ENCODE peak calls at places on chromosomes 2 and 18, in six cellular contexts. D is hepatocyte, S is tibial nerve, H is heart left ventricle, T is NB4, W is ascending aorta. L is an unnamed sample.

GRCh38 chr2:106119074-106119473 is 75.0 kb downstream of the UXS1 start:
- DNase-seq in S (no peak), D (no peak), T (no peak), W (no peak), H (no peak), L (no peak)

GRCh38 chr18:67726882-67727281 is 210.4 kb upstream of the DSEL start:
- DNase-seq in H (no peak), S (no peak), T (no peak), W (no peak), D (no peak), L (no peak)

GRCh38 chr2:14288016-14288415 is 344.5 kb upstream of the LRATD1 start:
- DNase-seq in H (no peak), D (peak; percentile 32), T (no peak), S (no peak), W (no peak), L (no peak)

GRCh38 chr2:118084483-118085089 is 3.7 kb upstream of the INSIG2 start:
- DNase-seq in W (no peak), D (no peak), H (no peak), S (no peak), T (no peak), L (no peak)

GRCh38 chr2:146817613-146818012 is 1027.2 kb upstream of the ACVR2A start:
- DNase-seq in W (no peak), T (no peak), D (no peak), S (no peak), H (no peak), L (no peak)

GRCh38 chr2:208042041-208042440 is 16.7 kb upstream of the PLEKHM3 start:
- DNase-seq in S (no peak), W (no peak), D (peak; percentile 30), T (no peak), H (no peak), L (no peak)

GRCh38 chr2:49050265-49050664 is 104.0 kb downstream of the FSHR start:
- DNase-seq in D (no peak), T (no peak), S (no peak), H (no peak), W (no peak), L (no peak)

GRCh38 chr2:173741715-173742114 is 223.5 kb downstream of the SP3 start:
- DNase-seq in W (no peak), D (no peak), H (peak; percentile 28), S (no peak), T (no peak), L (peak; percentile 34)

GRCh38 chr18:32742620-32743019 is 30.2 kb downstream of the KLHL14 start:
- DNase-seq in T (no peak), S (no peak), D (no peak), W (no peak), H (no peak), L (no peak)

GRCh38 chr2:227592694-227593387 is 5.9 kb upstream of the SCYGR2 start:
- DNase-seq in W (no peak), D (no peak), H (no peak), S (no peak), T (no peak), L (no peak)

GRCh38 chr2:28406276-28407096 is 13.8 kb downstream of the FOSL2 start:
- DNase-seq in H (peak; percentile 65), T (peak; percentile 96), D (no peak), W (peak; percentile 83), S (no peak), L (no peak)

GRCh38 chr2:144659731-144660275 is 139.9 kb upstream of the ZEB2 start:
- DNase-seq in D (no peak), W (peak; percentile 71), T (peak; percentile 73), S (no peak), H (peak; percentile 31), L (no peak)

GRCh38 chr2:6982484-6982883 is 65.3 kb downstream of the RNF144A start:
- DNase-seq in D (no peak), H (no peak), T (no peak), W (no peak), S (no peak), L (no peak)

GRCh38 chr18:5197461-5197860 is 404 bp upstream of the AKAIN1 start:
- DNase-seq in W (no peak), H (no peak), S (no peak), T (no peak), D (no peak), L (no peak)

GRCh38 chr2:241156997-241157441 is 6.8 kb downstream of the PPP1R7 start:
- DNase-seq in D (no peak), S (no peak), H (no peak), W (no peak), T (peak; percentile 80), L (no peak)

GRCh38 chr2:101281482-101281881 is 27.0 kb downstream of the RNF149 start:
- DNase-seq in W (no peak), D (no peak), S (no peak), T (no peak), H (no peak), L (no peak)

GRCh38 chr2:101274142-101274541 is 21.5 kb downstream of the CNOT11 start:
- DNase-seq in T (no peak), W (no peak), H (no peak), D (no peak), S (no peak), L (no peak)

GRCh38 chr2:101273045-101273444 is 20.4 kb downstream of the CNOT11 start:
- DNase-seq in H (no peak), T (no peak), W (no peak), S (no peak), D (no peak), L (no peak)

GRCh38 chr2:101278925-101279324 is 26.2 kb downstream of the CNOT11 start:
- DNase-seq in D (no peak), T (no peak), W (no peak), H (no peak), S (no peak), L (no peak)

GRCh38 chr2:101277111-101277510 is 24.4 kb downstream of the CNOT11 start:
- DNase-seq in T (peak; percentile 20), W (no peak), S (no peak), D (peak; percentile 26), H (no peak), L (no peak)
- TF ChIP-seq CTCF in T (no peak), W (no peak), S (no peak), D (peak; percentile 35), H (no peak), L (no peak)

DNA sequence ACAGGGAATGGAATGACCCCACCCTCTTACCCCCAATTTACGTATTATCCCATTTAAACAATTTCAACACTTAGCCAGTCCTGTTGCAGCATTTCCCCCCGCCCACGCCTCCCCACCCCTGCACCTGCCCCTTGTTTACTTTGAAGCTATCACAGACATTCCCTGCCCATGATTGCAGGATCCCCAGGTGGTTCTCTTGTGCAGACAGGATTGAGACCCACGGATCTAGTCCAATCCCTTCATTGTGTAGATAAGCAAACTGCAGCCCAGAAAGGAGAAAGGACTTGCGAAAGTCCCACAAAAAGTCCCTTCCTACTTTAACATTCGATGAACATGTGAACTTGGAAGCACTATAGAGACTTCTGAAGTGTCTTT is 38.9 kb downstream of the TMEM17 start:
- DNase-seq in S (no peak), H (no peak), D (no peak), T (no peak), W (peak; percentile 5), L (no peak)
- H3K4me3 ChIP-seq in S (no peak overlapping the region), H (no peak overlapping the region), D (no peak overlapping the region), T (no peak overlapping the region), W (no peak overlapping the region), L (no peak overlapping the region)

DNA sequence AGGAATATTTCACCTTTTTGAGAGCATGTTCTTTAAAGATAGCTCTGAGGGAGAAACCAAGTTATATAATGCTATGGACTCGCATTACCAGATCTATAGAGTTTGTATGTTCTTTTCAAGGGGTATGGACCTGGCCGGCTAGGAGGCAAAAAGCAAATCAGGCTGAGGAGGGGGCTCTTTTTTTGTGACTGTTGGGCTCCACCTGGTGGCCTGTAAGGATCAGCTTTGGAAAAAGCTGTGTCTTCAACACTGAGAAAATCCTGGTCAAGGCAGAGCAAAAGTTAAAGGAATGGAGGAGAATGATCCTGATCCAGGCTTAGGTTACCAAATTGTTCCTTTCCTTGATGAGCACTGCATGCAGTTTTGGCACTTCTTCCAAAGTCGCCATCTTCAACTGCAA is 180.5 kb downstream of the DIS3L2 start:
- DNase-seq in D (peak; percentile 41), H (peak; percentile 31), S (no peak), T (peak; percentile 54), W (no peak), L (peak; percentile 55)
- TF ChIP-seq CTCF in D (peak; percentile 78), H (peak; percentile 36), S (peak; percentile 45), T (peak; percentile 81), W (no peak), L (peak; percentile 87)

GRCh38 chr2:197293252-197294007 is 17.1 kb downstream of the ANKRD44 start:
- DNase-seq in S (no peak), D (no peak), T (peak; percentile 86), H (no peak), W (no peak), L (no peak)

GRCh38 chr2:197296861-197297260 is 13.7 kb downstream of the ANKRD44 start:
- DNase-seq in T (peak; percentile 49), W (no peak), H (no peak), S (no peak), D (no peak), L (no peak)

GRCh38 chr2:197297262-197297661 is 13.3 kb downstream of the ANKRD44 start:
- DNase-seq in S (no peak), T (peak; percentile 60), W (no peak), D (no peak), H (no peak), L (no peak)

GRCh38 chr2:197294260-197294659 is 16.3 kb downstream of the ANKRD44 start:
- DNase-seq in T (no peak), H (no peak), D (no peak), S (no peak), W (no peak), L (no peak)

DNA sequence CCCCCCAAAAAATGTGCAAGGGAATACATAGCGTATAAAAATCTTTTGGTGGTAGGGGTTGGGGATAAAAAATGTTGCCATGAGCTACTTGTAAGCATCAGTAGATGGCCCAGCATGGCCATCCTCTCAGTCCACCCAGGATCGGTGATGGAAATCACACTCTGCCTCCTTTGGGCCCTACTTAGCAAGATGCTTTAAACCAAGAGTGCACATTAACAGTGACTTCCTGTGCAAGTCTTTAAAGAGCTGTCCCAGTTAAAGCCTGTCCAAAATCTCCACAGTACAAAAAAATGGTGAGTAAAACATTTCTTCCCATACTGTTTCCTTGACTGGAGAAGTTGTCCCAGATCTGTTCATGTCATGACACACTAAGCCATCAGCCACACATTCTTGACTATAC is 18.0 kb downstream of the ANKRD44 start:
- DNase-seq in S (no peak), T (no peak), H (no peak), D (no peak), W (no peak), L (no peak)
- H3K4me3 ChIP-seq in S (no peak overlapping the region), T (no peak overlapping the region), H (no peak overlapping the region), D (no peak overlapping the region), W (no peak overlapping the region), L (no peak overlapping the region)

GRCh38 chr18:1914489-1914888 is 656.8 kb downstream of the METTL4 start:
- DNase-seq in H (no peak), D (no peak), T (peak; percentile 32), S (no peak), W (no peak), L (no peak)
- TF ChIP-seq CTCF in H (no peak), D (no peak), T (peak; percentile 38), S (no peak), W (no peak), L (peak; percentile 3)

GRCh38 chr2:157262248-157262647 is 4.7 kb downstream of the GALNT5 start:
- DNase-seq in H (no peak), T (no peak), S (no peak), W (no peak), D (no peak), L (no peak)
- H3K4me3 ChIP-seq in H (no peak overlapping the region), T (no peak overlapping the region), S (no peak overlapping the region), W (no peak overlapping the region), D (no peak overlapping the region), L (no peak overlapping the region)

L was measured in BE2C.